ENCODE peak calls at places on chromosomes 2 and 18, in four cellular contexts. U is sciatic nerve; Y is stimulated activated CD4-positive, alpha-beta T cell treated with anti-CD3 and anti-CD28 coated beads, TNF-alpha, amount 100 ng/mL, for 4 hours; I is SW 1271. D is an unnamed sample.
A peak's percentile ranks its signal among the peaks of the same experiment; 100 is the strongest.

GRCh38 chr2:21234721-21235120 is 111.0 kb downstream of the TDRD15 start:
- DNase-seq in Y (no peak), I (no peak), U (no peak), D (no peak)

GRCh38 chr2:56151841-56152240 is 31.9 kb upstream of the CCDC85A start:
- DNase-seq in I (no peak), Y (no peak), U (no peak), D (no peak)

GRCh38 chr2:28269019-28269784 is 123.5 kb upstream of the FOSL2 start:
- DNase-seq in I (peak; percentile 57), U (no peak), Y (no peak), D (peak; percentile 11)

GRCh38 chr2:210454336-210454735 is 22.2 kb downstream of the LANCL1 start:
- DNase-seq in Y (no peak), U (no peak), I (no peak), D (no peak)

GRCh38 chr2:177257471-177257870 is 7.1 kb downstream of the NFE2L2 start:
- DNase-seq in Y (no peak), I (no peak), U (no peak), D (no peak)

GRCh38 chr2:46813046-46813445 is 102.6 kb downstream of the MCFD2 start:
- DNase-seq in I (no peak), Y (no peak), U (no peak), D (no peak)

GRCh38 chr2:73333564-73333963 is 40.2 kb upstream of the EGR4 start:
- DNase-seq in Y (no peak), I (no peak), U (no peak), D (peak; percentile 41)

GRCh38 chr2:9112079-9112721 is 94.4 kb upstream of the ASAP2 start:
- DNase-seq in U (no peak), Y (no peak), I (no peak), D (no peak)

GRCh38 chr2:5932556-5933469 is 240.6 kb downstream of the SOX11 start:
- DNase-seq in I (no peak), Y (no peak), U (no peak), D (no peak)

GRCh38 chr2:163859951-163860350 is 124.1 kb upstream of the FIGN start:
- DNase-seq in Y (no peak), U (no peak), I (no peak), D (no peak)

GRCh38 chr18:23003289-23003688 is 70.2 kb downstream of the RBBP8 start:
- DNase-seq in U (no peak), I (no peak), Y (no peak), D (no peak)

GRCh38 chr2:161576421-161576820 is 47.8 kb upstream of the SLC4A10 start:
- DNase-seq in I (no peak), Y (no peak), U (no peak), D (peak; percentile 50)

GRCh38 chr18:13570856-13571495 is 155.4 kb downstream of the FAM210A start:
- DNase-seq in I (no peak), U (no peak), Y (no peak), D (no peak)

D was measured in Jurkat, Clone E6-1.